ENCODE peak calls at places on chromosomes 12 and 14, in six cellular contexts. E is GM12878, X is vagina, H is K562, V is uterus, D is A549. C is an unnamed sample.
A peak's percentile ranks its signal among the peaks of the same experiment; 100 is the strongest.

GRCh38 chr12:131095826-131096680 is 142.3 kb downstream of the ADGRD1 start:
- DNase-seq in E (no peak), X (no peak), H (no peak), V (peak; percentile 9), D (no peak), C (no peak)

GRCh38 chr14:27040552-27040951 is 442.7 kb upstream of the NOVA1 start:
- DNase-seq in E (no peak), X (no peak), H (no peak), V (no peak), D (no peak), C (no peak)

GRCh38 chr14:31261859-31262739 is 54.5 kb upstream of the HECTD1 start:
- DNase-seq in E (peak; percentile 37), X (no peak), H (no peak), V (peak; percentile 29), D (peak; percentile 43), C (no peak)

GRCh38 chr12:64387201-64387816 is 3.2 kb downstream of the C12orf56 start:
- DNase-seq in E (no peak), X (no peak), H (no peak), V (no peak), D (no peak), C (no peak)

GRCh38 chr12:105987687-105988035 is 151.1 kb downstream of the NUAK1 start:
- DNase-seq in E (no peak), X (peak; percentile 72), H (no peak), V (no peak), D (no peak), C (no peak)

GRCh38 chr12:1195513-1195912 is 204.5 kb downstream of the ERC1 start:
- DNase-seq in E (no peak), X (no peak), H (no peak), V (no peak), D (no peak), C (no peak)

GRCh38 chr12:47551426-47551851 is 154.4 kb downstream of the RPAP3 start:
- DNase-seq in E (no peak), X (no peak), H (no peak), V (peak; percentile 24), D (no peak), C (no peak)

GRCh38 chr14:99217066-99217465 is 54.9 kb downstream of the BCL11B start:
- DNase-seq in E (no peak), X (no peak), H (no peak), V (no peak), D (no peak), C (no peak)

GRCh38 chr12:112468041-112468440 is 49.3 kb downstream of the PTPN11 start:
- DNase-seq in E (no peak), X (no peak), H (no peak), V (no peak), D (no peak), C (no peak)

GRCh38 chr14:30706704-30707103 is 84.6 kb downstream of the SCFD1 start:
- DNase-seq in E (no peak), X (no peak), H (no peak), V (no peak), D (no peak), C (no peak)

GRCh38 chr14:74459289-74459946 is 33.4 kb upstream of the SYNDIG1L start:
- DNase-seq in E (no peak), X (no peak), H (peak; percentile 47), V (no peak), D (peak; percentile 48), C (no peak)

GRCh38 chr14:68578597-68578996 is 214.3 kb downstream of the ZFP36L1 start:
- DNase-seq in E (no peak), X (no peak), H (no peak), V (no peak), D (no peak), C (no peak)

GRCh38 chr14:50668008-50668851 is at the start of gene SAV1:
- DNase-seq in E (no peak), X (peak; percentile 93), H (peak; percentile 67), V (peak; percentile 85), D (peak; percentile 83), C (peak; percentile 82)

GRCh38 chr14:71181215-71182003 is 274.1 kb downstream of the PCNX1 start:
- DNase-seq in E (no peak), X (no peak), H (no peak), V (no peak), D (peak; percentile 7), C (no peak)

GRCh38 chr12:50174971-50175715 is 8.0 kb upstream of the CERS5 start:
- DNase-seq in E (no peak), X (no peak), H (peak; percentile 54), V (no peak), D (peak; percentile 81), C (peak; percentile 33)

GRCh38 chr12:124243936-124244335 is 51.0 kb upstream of the RFLNA start:
- DNase-seq in E (no peak), X (no peak), H (no peak), V (no peak), D (no peak), C (no peak)

GRCh38 chr14:92729632-92730358 is 18.6 kb downstream of the LGMN start:
- DNase-seq in E (no peak), X (no peak), H (no peak), V (no peak), D (no peak), C (no peak)

GRCh38 chr12:75289678-75290200 is 40.4 kb downstream of the CAPS2 start:
- DNase-seq in E (no peak), X (no peak), H (no peak), V (no peak), D (peak; percentile 23), C (no peak)
- TF ChIP-seq CTCF in E (no peak), X (no peak), H (no peak), V (no peak), D (peak; percentile 57), C (peak; percentile 21)

GRCh38 chr14:60331201-60332045 is 82.4 kb downstream of the PPM1A start:
- DNase-seq in E (peak; percentile 52), X (no peak), H (peak; percentile 55), V (peak; percentile 33), D (peak; percentile 72), C (peak; percentile 26)
- TF ChIP-seq POLR2A in E (peak; percentile 65), X (no peak), H (peak; percentile 38), V (no peak), D (no peak), C (no peak)

DNA sequence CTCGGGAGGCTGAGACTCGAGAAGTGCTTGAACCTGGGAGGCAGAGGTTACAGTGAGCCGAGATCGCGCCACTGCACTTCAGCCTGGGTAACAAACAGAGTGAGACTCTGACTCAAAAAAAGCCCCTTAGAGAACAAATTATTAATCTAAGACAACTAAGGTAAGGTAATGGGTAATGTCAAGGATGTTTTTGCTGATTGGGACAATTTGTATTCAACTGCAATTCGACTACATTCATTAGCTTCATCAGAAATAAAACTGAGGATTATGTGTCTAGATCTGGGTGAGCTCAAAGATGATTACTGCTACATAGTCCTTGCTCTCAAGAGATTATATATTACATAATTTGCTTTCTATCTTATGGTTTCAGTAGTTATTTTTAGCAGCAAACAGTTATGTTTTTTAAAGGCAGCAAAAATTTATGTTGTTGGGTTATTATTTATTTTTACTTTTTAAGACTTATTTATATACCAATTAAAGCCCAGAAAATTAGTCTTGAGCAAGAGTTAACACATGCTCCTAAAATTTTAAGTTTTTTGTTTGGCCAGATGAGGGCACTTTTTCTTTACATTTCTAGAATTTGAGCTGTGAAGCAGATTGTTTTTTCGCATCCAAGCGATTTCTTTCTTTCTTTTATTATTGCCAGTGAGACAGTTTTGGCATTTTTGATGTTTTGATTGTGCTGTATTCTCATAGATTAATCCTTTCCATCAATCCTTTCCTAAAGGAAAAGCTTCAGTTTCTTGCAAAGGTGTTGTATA is 52.3 kb downstream of the PLEKHA5 start:
- DNase-seq in E (no peak), X (no peak), H (no peak), V (no peak), D (no peak), C (no peak)
- TF ChIP-seq CTCF in E (no peak), X (no peak), H (no peak), V (peak; percentile 10), D (peak; percentile 45), C (no peak)

GRCh38 chr12:54125950-54126695 is 62.7 kb downstream of the SMUG1 start:
- DNase-seq in E (no peak), X (peak; percentile 85), H (no peak), V (peak; percentile 61), D (no peak), C (no peak)
- TF ChIP-seq POLR2A in E (no peak), X (no peak), H (no peak), V (no peak), D (no peak), C (no peak)

DNA sequence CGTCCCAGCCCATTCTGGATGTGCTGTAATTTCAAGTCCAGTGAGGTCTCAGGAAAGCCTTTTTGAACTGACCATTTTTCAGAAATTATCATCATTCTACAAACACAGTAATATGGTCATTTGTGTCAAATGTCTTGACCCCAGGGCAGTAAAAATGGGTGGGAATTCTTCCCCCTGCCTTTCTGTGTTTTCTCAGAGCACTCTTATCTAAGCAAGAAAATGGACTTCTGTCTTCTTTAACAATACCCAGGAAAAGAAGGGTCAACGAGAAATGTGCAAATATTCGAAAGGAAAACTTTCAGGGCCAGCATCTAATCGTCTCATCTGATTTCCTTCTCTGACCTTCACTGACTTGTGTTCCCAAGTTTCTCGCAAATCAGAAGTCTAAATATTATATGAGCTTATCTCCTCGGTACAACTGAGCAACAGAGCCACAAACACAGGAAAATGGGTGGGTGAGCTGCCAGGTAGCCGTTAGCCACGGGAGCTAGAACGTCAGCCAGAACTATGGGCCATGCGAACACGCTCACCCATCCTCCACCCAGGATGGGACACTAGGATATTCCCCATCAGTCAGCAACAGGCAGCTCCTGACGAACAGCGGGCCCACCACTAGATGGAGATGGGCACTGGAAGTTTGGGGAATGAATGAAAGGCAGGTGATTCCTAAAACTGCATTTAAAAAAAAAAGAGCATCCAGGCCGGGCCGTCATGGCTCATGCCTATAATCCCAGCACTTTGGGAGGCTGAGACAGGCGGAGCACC is 57.1 kb downstream of the VWF start:
- DNase-seq in E (no peak), X (no peak), H (peak; percentile 20), V (peak; percentile 37), D (peak; percentile 69), C (no peak)
- TF ChIP-seq CTCF in E (peak; percentile 5), X (no peak), H (peak; percentile 36), V (peak; percentile 48), D (peak; percentile 53), C (no peak)

GRCh38 chr14:102910442-102910841 is 12.0 kb upstream of the AMN start:
- DNase-seq in E (no peak), X (no peak), H (no peak), V (no peak), D (no peak), C (no peak)
- TF ChIP-seq POLR2A in E (peak; percentile 66), X (no peak), H (no peak), V (no peak), D (no peak), C (no peak)

GRCh38 chr12:104877107-104877705 is 80.9 kb downstream of the SLC41A2 start:
- DNase-seq in E (no peak), X (no peak), H (no peak), V (peak; percentile 48), D (peak; percentile 50), C (peak; percentile 19)
- TF ChIP-seq CTCF in E (peak; percentile 42), X (peak; percentile 42), H (peak; percentile 50), V (peak; percentile 91), D (peak; percentile 78), C (peak; percentile 38)

GRCh38 chr14:22898302-22898894 is 15.4 kb downstream of the REM2 start:
- DNase-seq in E (no peak), X (no peak), H (peak; percentile 24), V (no peak), D (peak; percentile 24), C (no peak)
- TF ChIP-seq POLR2A in E (no peak), X (no peak), H (no peak), V (no peak), D (no peak), C (no peak)